ENCODE peak calls at places on chromosomes 16 and 17, in four cellular contexts. V is cardiac muscle cell, N is iPS DF 6.9, Q is neural progenitor cell. I is an unnamed sample.

GRCh38 chr16:84416407-84417321 is 48.3 kb downstream of the ATP2C2 start:
- DNase-seq in V (no peak), N (no peak), Q (peak; percentile 41), I (peak; percentile 31)

GRCh38 chr16:66622863-66623262 is 18.4 kb downstream of the CMTM3 start:
- DNase-seq in V (peak; percentile 13), N (no peak), Q (no peak), I (no peak)

GRCh38 chr17:6297119-6297518 is 137.8 kb downstream of the AIPL1 start:
- DNase-seq in V (no peak), N (no peak), Q (no peak), I (no peak)

GRCh38 chr17:74233937-74234336 is 20.6 kb downstream of the TTYH2 start:
- DNase-seq in V (no peak), N (no peak), Q (no peak), I (no peak)

GRCh38 chr16:87101903-87102302 is 215.3 kb downstream of the C16orf95 start:
- DNase-seq in V (peak; percentile 71), N (no peak), Q (no peak), I (no peak)

GRCh38 chr17:78793968-78794367 is 11.9 kb upstream of the CYTH1 start:
- DNase-seq in V (no peak), N (no peak), Q (no peak), I (no peak)

GRCh38 chr16:60991886-60992285 is 1044.4 kb downstream of the CDH8 start:
- DNase-seq in V (no peak), N (no peak), Q (no peak), I (no peak)

GRCh38 chr16:84663433-84664101 is 15.3 kb downstream of the KLHL36 start:
- DNase-seq in V (no peak), N (no peak), Q (no peak), I (no peak)

GRCh38 chr17:47693667-47694017 is 319 bp upstream of the TBKBP1 start:
- DNase-seq in V (no peak), N (no peak), Q (no peak), I (no peak)

GRCh38 chr16:19071811-19072777 is 4.7 kb downstream of the COQ7 start:
- DNase-seq in V (peak; percentile 55), N (peak; percentile 52), Q (peak; percentile 66), I (peak; percentile 72)

GRCh38 chr17:69428252-69428980 is 13.9 kb downstream of the MAP2K6 start:
- DNase-seq in V (no peak), N (no peak), Q (no peak), I (no peak)

GRCh38 chr16:22098538-22099255 is 6.4 kb downstream of the VWA3A start:
- DNase-seq in V (peak; percentile 58), N (no peak), Q (peak; percentile 75), I (no peak)

GRCh38 chr17:71713846-71714245 is 407.0 kb upstream of the SOX9 start:
- DNase-seq in V (no peak), N (no peak), Q (no peak), I (no peak)

GRCh38 chr16:8887952-8888560 is 5.9 kb downstream of the LITAFD start:
- DNase-seq in V (peak; percentile 44), N (no peak), Q (no peak), I (peak; percentile 63)

GRCh38 chr17:57375770-57376181 is 119.5 kb downstream of the MSI2 start:
- DNase-seq in V (no peak), N (no peak), Q (no peak), I (no peak)

GRCh38 chr16:73387979-73388378 is 340.1 kb upstream of the ZFHX3 start:
- DNase-seq in V (no peak), N (no peak), Q (no peak), I (no peak)

GRCh38 chr17:18197535-18198194 is 14.0 kb downstream of the ALKBH5 start:
- DNase-seq in V (no peak), N (no peak), Q (no peak), I (no peak)

GRCh38 chr16:13902677-13903076 is 17.3 kb upstream of the ERCC4 start:
- DNase-seq in V (peak; percentile 92), N (no peak), Q (no peak), I (no peak)

GRCh38 chr17:17313350-17313991 is 10.3 kb downstream of the NT5M start:
- DNase-seq in V (peak; percentile 30), N (peak; percentile 29), Q (peak; percentile 50), I (peak; percentile 77)

GRCh38 chr17:45432405-45433113 is at the start of gene ARHGAP27:
- DNase-seq in V (peak; percentile 20), N (no peak), Q (peak; percentile 54), I (peak; percentile 87)

GRCh38 chr17:2892305-2892971 is 96.2 kb downstream of the RAP1GAP2 start:
- DNase-seq in V (peak; percentile 74), N (no peak), Q (no peak), I (no peak)

DNA sequence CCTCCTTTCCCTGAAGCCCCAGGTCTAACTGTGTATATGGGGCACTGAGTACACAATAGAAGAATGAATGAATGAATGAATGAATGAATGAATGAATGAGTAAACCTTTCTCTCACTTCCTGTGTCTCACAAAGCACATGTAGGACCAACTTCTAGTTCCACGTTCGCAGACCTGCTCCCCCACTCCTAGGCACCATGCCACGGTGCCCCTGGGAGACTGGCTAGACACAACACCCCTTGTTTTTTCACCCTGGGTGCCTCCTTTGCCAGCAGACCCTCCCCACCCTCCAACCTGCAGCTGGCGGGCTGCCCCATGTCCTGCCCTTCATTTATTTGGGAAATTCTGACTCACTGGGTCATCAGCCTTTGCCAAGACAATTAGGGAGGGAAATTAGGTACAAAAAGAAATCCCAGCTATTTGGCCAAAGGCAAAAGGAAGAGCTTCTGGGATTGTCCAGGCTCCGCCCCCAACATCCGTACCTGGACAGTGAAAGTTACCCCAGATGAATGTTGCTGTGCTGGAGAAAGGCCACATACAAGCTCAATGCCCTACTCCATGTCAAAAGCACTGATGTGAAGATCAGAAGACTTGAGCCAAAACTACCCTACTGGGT is 7.7 kb downstream of the CES1 start:
- DNase-seq in V (no peak), N (no peak), Q (no peak), I (no peak)
- H3K27me3 ChIP-seq in V (peaks cover 6% of the 10 kb centered on the region), N (no peaks in the 10 kb centered on the region), Q (peaks cover 4% of the 10 kb centered on the region), I (no peaks in the 10 kb centered on the region)

GRCh38 chr17:50260501-50260911 is 13.8 kb upstream of the TMEM92 start:
- DNase-seq in V (no peak), N (no peak), Q (no peak), I (peak; percentile 54)
- H3K4me1 ChIP-seq in V (peaks cover 37% of the 10 kb centered on the region), N (peaks cover 9% of the 10 kb centered on the region), Q (peaks cover 36% of the 10 kb centered on the region), I (peaks cover 7% of the 10 kb centered on the region)

GRCh38 chr17:77740481-77740880 is 218.0 kb upstream of the TNRC6C start:
- DNase-seq in V (no peak), N (no peak), Q (no peak), I (peak; percentile 8)

GRCh38 chr17:77741109-77741508 is 217.4 kb upstream of the TNRC6C start:
- DNase-seq in V (no peak), N (no peak), Q (no peak), I (peak; percentile 57)

GRCh38 chr17:77736721-77737120 is 221.8 kb upstream of the TNRC6C start:
- DNase-seq in V (no peak), N (no peak), Q (no peak), I (no peak)

GRCh38 chr17:77737442-77738265 is 220.8 kb upstream of the TNRC6C start:
- DNase-seq in V (no peak), N (no peak), Q (peak; percentile 72), I (peak; percentile 48)

GRCh38 chr17:77738666-77739531 is 219.6 kb upstream of the TNRC6C start:
- DNase-seq in V (peak; percentile 59), N (no peak), Q (no peak), I (peak; percentile 28)
- H3K27me3 ChIP-seq in V (no peaks in the 10 kb centered on the region), N (peaks cover 2% of the 10 kb centered on the region), Q (no peaks in the 10 kb centered on the region), I (no peaks in the 10 kb centered on the region)

GRCh38 chr16:89446136-89446974 is 44.0 kb downstream of the ANKRD11 start:
- DNase-seq in V (no peak), N (no peak), Q (no peak), I (peak; percentile 70)

GRCh38 chr16:89445166-89445565 is 45.2 kb downstream of the ANKRD11 start:
- DNase-seq in V (no peak), N (no peak), Q (no peak), I (no peak)

GRCh38 chr16:89444151-89444723 is 46.1 kb downstream of the ANKRD11 start:
- DNase-seq in V (no peak), N (no peak), Q (no peak), I (no peak)

GRCh38 chr16:89448656-89449055 is 41.7 kb downstream of the ANKRD11 start:
- DNase-seq in V (no peak), N (no peak), Q (no peak), I (peak; percentile 74)

GRCh38 chr16:89446975-89447293 is 43.4 kb downstream of the ANKRD11 start:
- DNase-seq in V (no peak), N (no peak), Q (no peak), I (no peak)
- H3K4me1 ChIP-seq in V (peaks cover 51% of the 10 kb centered on the region), N (peaks cover 12% of the 10 kb centered on the region), Q (peaks cover 49% of the 10 kb centered on the region), I (peaks cover 75% of the 10 kb centered on the region)

GRCh38 chr17:66965801-66966528 is 1.5 kb downstream of the CACNG4 start:
- DNase-seq in V (no peak), N (no peak), Q (peak; percentile 65), I (no peak)
- H3K27me3 ChIP-seq in V (peaks cover 66% of the 10 kb centered on the region), N (peaks cover 14% of the 10 kb centered on the region), Q (peaks cover 83% of the 10 kb centered on the region), I (peaks cover 46% of the 10 kb centered on the region)

GRCh38 chr17:77379065-77379428 is 238.3 kb downstream of the SEC14L1 start:
- DNase-seq in V (no peak), N (no peak), Q (no peak), I (no peak)

GRCh38 chr17:77378318-77379064 is 237.7 kb downstream of the SEC14L1 start:
- DNase-seq in V (no peak), N (no peak), Q (no peak), I (no peak)

GRCh38 chr17:77381185-77381700 is 240.5 kb downstream of the SEC14L1 start:
- DNase-seq in V (no peak), N (no peak), Q (no peak), I (no peak)

GRCh38 chr17:77380411-77381184 is 239.8 kb downstream of the SEC14L1 start:
- DNase-seq in V (no peak), N (no peak), Q (no peak), I (no peak)

DNA sequence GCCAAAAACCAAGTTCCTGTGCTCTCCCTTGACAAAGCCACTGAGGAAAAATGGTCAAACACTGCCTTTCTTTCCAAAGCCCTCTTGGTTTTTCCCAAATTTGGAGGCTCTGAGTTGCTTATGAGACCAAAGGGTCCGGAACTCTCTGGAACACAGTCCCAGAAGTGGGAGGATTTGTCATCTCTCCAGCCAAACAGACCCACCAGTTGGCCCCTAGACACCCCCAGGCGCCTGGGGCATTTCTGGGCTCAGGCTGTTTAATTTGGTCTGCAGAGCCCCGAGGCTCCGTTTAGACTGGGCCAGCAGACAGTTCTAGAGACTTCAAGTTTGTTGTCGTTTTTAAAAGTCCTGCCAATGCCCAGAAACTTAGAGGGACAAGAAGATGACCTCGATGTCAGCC is 239.1 kb downstream of the SEC14L1 start:
- DNase-seq in V (no peak), N (no peak), Q (no peak), I (no peak)
- H3K4me1 ChIP-seq in V (peaks cover 58% of the 10 kb centered on the region), N (peaks cover 27% of the 10 kb centered on the region), Q (peaks cover 62% of the 10 kb centered on the region), I (peaks cover 92% of the 10 kb centered on the region)

DNA sequence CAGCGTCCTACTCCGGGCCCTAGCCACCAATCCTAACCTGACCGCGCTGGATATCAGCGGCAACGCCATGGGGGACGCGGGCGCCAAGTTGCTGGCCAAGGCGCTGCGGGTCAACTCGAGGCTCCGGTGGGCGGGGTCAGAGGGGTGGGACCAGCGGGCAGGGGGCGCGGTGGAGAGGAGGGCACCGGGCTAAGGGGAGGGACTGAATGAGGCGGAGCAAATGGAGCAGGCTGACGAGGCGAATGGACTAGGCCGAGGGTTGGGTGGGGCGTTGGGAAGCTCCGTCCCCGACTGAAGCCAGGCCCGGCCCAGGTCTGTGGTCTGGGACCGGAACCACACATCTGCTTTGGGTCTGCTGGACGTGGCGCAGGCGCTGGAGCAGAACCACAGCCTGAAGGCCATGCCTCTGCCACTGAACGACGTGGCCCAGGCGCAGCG is 4.6 kb downstream of the CARMIL2 start:
- DNase-seq in V (peak; percentile 23), N (no peak), Q (peak; percentile 80), I (no peak)
- H3K27me3 ChIP-seq in V (peaks cover 100% of the 10 kb centered on the region), N (no peaks in the 10 kb centered on the region), Q (peaks cover 58% of the 10 kb centered on the region), I (peaks cover 48% of the 10 kb centered on the region)

I was measured in upper lobe of right lung.